ENCODE peak calls at places on chromosomes 2 and 18, in four cellular contexts. T is GM13977, V is foreskin fibroblast, P is AG09319. D is an unnamed sample.

GRCh38 chr18:74944676-74945075 is 264.3 kb downstream of the PTGR3 start:
- DNase-seq in T (no peak), P (no peak), V (no peak), D (no peak)

GRCh38 chr18:74342416-74343043 is 26.9 kb downstream of the C18orf63 start:
- DNase-seq in V (peak), T (peak), P (peak), D (peak)

GRCh38 chr2:226399006-226399405 is 400.6 kb downstream of the IRS1 start:
- DNase-seq in T (no peak), V (no peak), P (no peak), D (no peak)

GRCh38 chr18:79518683-79519128 is 123.0 kb downstream of the NFATC1 start:
- DNase-seq in P (no peak), T (no peak), V (no peak), D (no peak)

GRCh38 chr2:121334581-121335293 is 49.7 kb upstream of the TFCP2L1 start:
- DNase-seq in V (no peak), T (no peak), P (no peak), D (no peak)

GRCh38 chr18:35073186-35074105 is 32.2 kb downstream of the MAPRE2 start:
- DNase-seq in T (no peak), P (no peak), V (peak), D (peak)

GRCh38 chr2:79910643-79911042 is 393.9 kb downstream of the LRRTM1 start:
- DNase-seq in V (no peak), P (no peak), T (no peak), D (no peak)

GRCh38 chr2:68414862-68415261 is 49.8 kb downstream of the PLEK start:
- DNase-seq in P (no peak), V (no peak), T (no peak), D (no peak)

GRCh38 chr18:47767699-47768098 is 162.8 kb downstream of the SMAD2 start:
- DNase-seq in T (no peak), P (no peak), V (no peak), D (no peak)

GRCh38 chr2:88161446-88161845 is 8.7 kb upstream of the THNSL2 start:
- DNase-seq in T (no peak), P (no peak), V (no peak), D (no peak)

GRCh38 chr2:3535794-3536681 is 16.7 kb upstream of the ADI1 start:
- DNase-seq in V (peak), P (peak), T (peak), D (peak)

GRCh38 chr2:44310287-44310686 is 35.0 kb downstream of the SLC3A1 start:
- DNase-seq in P (no peak), T (no peak), V (no peak), D (no peak)

GRCh38 chr2:33426666-33427231 is 49.7 kb upstream of the RASGRP3 start:
- DNase-seq in V (peak), T (no peak), P (peak), D (no peak)

GRCh38 chr2:10238396-10238795 is 64.3 kb upstream of the HPCAL1 start:
- DNase-seq in V (no peak), T (no peak), P (no peak), D (no peak)

GRCh38 chr2:10240911-10241610 is 61.6 kb upstream of the HPCAL1 start:
- DNase-seq in V (no peak), T (no peak), P (no peak), D (no peak)

GRCh38 chr2:10240161-10240681 is 62.5 kb upstream of the HPCAL1 start:
- DNase-seq in P (no peak), T (no peak), V (no peak), D (no peak)

GRCh38 chr2:10238991-10239485 is 63.7 kb upstream of the HPCAL1 start:
- DNase-seq in T (no peak), V (no peak), P (no peak), D (no peak)

DNA sequence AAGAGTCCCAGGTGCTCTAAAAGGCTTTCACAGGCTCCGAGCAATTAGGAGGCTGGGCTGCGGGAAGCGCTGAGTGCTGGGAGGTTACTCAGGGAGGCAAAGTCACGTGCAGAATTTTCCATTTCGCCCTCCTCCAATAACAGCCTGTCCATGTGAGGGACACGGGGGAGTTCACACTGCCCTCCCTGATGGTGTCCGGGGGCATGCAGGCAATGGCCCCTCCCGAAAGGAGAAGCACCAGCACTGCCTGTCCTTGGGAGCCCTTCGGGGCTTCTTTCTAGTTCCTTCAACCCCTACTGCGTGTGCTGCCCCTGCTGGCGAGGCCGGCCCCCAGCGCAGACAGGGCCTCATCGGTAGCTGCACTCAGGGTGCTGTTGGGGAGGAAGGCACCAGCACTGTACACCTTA is 63.1 kb upstream of the HPCAL1 start:
- DNase-seq in T (no peak), P (no peak), V (no peak), D (no peak)
- TF ChIP-seq CTCF in T (no peak), P (no peak), V (no peak), D (peak)

GRCh38 chr2:24351981-24352380 is 8.4 kb downstream of the ITSN2 start:
- DNase-seq in T (no peak), P (no peak), V (no peak), D (no peak)
- TF ChIP-seq CTCF in T (no peak), P (no peak), V (no peak), D (no peak)

GRCh38 chr18:11963991-11964484 is 17.3 kb upstream of the IMPA2 start:
- DNase-seq in V (peak), T (no peak), P (no peak), D (peak)
- TF ChIP-seq CTCF in V (peak), T (peak), P (peak), D (peak)

DNA sequence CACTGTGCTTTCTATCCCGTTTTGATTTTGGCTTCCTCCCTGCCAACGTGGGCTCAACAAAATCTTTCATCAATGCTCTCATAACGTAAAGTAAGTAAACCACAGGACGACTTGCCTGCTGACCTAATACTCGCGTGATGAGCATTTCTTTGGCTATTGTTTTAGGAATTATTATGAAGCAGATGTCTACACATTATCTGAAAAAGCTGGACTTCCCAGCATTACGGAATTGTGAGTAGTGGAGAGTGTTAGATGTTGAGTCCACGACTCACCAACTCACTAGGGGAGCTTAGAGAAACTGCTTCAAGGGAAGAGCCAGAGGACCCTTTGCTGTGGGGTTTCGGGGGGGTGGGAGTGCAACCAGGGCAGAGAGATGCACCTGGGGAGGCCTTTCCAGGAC is 21.9 kb downstream of the HJURP start:
- DNase-seq in P (no peak), V (no peak), T (no peak), D (no peak)
- TF ChIP-seq CTCF in P (no peak), V (no peak), T (no peak), D (no peak)

GRCh38 chr2:207531024-207531411 is 1.3 kb downstream of the CREB1 start:
- DNase-seq in P (no peak), T (peak), V (no peak), D (no peak)

GRCh38 chr2:207532676-207533075 is 2.9 kb downstream of the CREB1 start:
- DNase-seq in P (no peak), V (no peak), T (no peak), D (no peak)

GRCh38 chr2:207530160-207531023 is 630 bp downstream of the CREB1 start:
- DNase-seq in P (no peak), V (peak), T (peak), D (no peak)

GRCh38 chr2:207529330-207530159 is at the start of gene CREB1:
- DNase-seq in V (peak), T (peak), P (peak), D (peak)

DNA sequence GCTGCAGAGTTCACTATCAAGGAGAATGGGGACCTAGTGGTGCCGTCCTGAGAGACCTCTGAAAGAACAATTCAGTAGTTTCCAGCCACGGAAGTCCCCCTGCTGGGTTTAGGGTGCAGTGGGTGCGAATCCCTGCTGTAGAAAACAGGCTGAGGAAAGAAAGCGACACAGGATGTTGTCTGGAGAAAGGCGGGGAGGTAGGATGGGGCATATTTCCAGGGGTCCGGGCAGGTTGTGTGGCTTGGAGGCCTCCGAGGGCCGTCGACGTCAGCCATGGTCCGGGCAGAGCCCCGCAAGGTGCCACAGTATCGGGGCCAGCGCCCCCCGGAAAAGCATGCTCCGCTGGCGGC is 807 bp upstream of the CREB1 start:
- DNase-seq in P (no peak), V (peak), T (peak), D (no peak)
- TF ChIP-seq CTCF in P (peak), V (peak), T (no peak), D (peak)

DNA sequence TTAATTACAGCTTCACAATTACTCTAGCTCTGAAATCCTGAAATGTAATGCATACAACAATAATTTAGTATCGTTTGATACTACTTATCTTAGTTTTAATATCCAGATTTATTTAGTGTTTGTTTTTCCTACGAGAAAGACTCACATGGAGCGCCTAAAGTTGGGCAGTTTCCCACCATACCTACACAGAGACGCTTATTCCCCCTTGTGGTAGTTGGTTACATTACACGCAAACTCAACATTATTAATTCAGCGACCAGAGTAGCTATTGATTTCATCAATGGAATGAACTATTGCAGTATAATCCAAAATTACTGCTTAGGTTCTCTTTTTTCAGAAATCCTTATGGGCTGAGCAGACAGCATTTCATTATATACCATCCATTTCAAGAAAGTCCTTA is 164.0 kb upstream of the REG3G start:
- DNase-seq in V (no peak), P (no peak), T (peak), D (no peak)
- TF ChIP-seq CTCF in V (no peak), P (no peak), T (peak), D (no peak)

GRCh38 chr18:33034941-33035340 is 262.1 kb upstream of the KLHL14 start:
- DNase-seq in V (peak), P (no peak), T (no peak), D (no peak)

DNA sequence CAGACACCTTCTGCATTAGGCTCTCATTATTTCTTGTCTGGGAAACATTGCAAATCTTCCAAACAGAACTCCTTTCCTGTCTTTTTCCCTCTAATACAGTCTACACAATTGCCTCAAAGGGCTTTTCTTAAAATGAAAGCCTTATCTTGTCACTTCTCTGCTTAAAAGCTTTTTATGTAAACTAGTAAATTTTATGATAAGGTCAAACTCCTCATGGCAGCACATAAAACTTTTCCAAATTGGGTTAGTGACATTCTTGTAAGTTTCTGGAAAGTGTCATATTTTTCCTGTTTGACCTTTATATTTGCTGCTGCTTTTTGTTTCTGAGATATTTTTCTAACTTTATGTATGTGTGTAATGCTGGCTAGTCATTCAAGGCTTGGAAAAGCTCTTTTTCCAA is 261.4 kb upstream of the KLHL14 start:
- DNase-seq in P (no peak), V (no peak), T (no peak), D (no peak)
- TF ChIP-seq CTCF in P (no peak), V (no peak), T (no peak), D (no peak)

DNA sequence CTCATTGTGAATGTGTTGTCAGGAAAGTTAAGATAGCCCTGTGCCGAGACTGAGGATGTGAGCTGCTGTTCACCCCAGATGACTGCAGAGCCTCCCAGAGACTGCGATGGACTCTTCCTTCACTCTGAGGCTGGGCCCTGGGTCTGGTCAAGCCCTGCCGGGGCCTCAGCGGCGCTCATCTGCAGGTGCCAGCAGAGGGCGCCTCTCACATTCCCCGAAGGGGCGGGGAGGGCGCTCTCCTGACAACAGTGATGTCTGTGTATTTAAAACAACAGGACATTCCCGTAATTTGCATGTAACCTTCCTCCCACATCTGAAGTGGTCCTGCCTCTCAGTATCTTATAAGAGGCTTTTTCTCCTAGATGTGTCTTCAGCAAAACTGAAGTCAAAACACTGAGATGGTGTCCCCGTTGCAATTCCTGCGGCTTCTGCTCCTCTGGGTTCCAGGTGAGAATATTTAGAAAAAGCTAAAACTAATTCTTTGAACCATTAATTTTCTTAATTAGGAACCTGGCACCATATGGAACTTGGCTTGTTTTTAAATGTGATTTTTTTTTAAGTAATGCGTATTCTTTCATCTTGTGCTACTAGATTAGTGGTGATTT is 1377.9 kb downstream of the RPIA start:
- DNase-seq in P (peak), V (no peak), T (peak), D (no peak)
- TF ChIP-seq CTCF in P (peak), V (no peak), T (peak), D (peak)

GRCh38 chr2:96762529-96763253 is 2.0 kb downstream of the CNNM4 start:
- DNase-seq in P (no peak), V (peak), T (peak), D (no peak)

GRCh38 chr2:96760986-96761832 is 507 bp downstream of the CNNM4 start:
- DNase-seq in P (no peak), V (peak), T (no peak), D (no peak)

GRCh38 chr2:96764253-96764637 is 3.5 kb downstream of the CNNM4 start:
- DNase-seq in P (no peak), T (no peak), V (peak), D (no peak)

GRCh38 chr2:96760036-96760985 is at the start of gene CNNM4:
- DNase-seq in P (peak), T (peak), V (peak), D (peak)

GRCh38 chr2:96763511-96764252 is 3.0 kb downstream of the CNNM4 start:
- DNase-seq in P (no peak), T (peak), V (peak), D (no peak)
- TF ChIP-seq CTCF in P (peak), T (peak), V (peak), D (peak)